ENCODE peak calls at places on chromosome 3, in six cellular contexts. F is left ventricle myocardium inferior, Z is psoas muscle, I is OCI-LY7, O is astrocyte of the spinal cord, T is HCT116. L is an unnamed sample.

GRCh38 chr3:115448856-115449255 is 174.5 kb upstream of the GAP43 start:
- DNase-seq in T (no peak), Z (no peak), I (no peak), F (no peak), O (no peak), L (no peak)

GRCh38 chr3:65955792-65956477 is 82.8 kb downstream of the MAGI1 start:
- DNase-seq in T (peak), F (no peak), O (peak), Z (no peak), I (no peak), L (no peak)

GRCh38 chr3:127814325-127814781 is 8.0 kb downstream of the MGLL start:
- DNase-seq in I (no peak), T (no peak), Z (no peak), O (no peak), F (no peak), L (no peak)

GRCh38 chr3:12229896-12230295 is 59.0 kb upstream of the PPARG start:
- DNase-seq in O (peak), T (no peak), F (no peak), I (no peak), Z (no peak), L (peak)

GRCh38 chr3:104642827-104643226 is 723.9 kb upstream of the ALCAM start:
- DNase-seq in T (no peak), I (no peak), Z (no peak), O (no peak), F (no peak), L (no peak)

GRCh38 chr3:183313331-183313730 is 60.3 kb downstream of the B3GNT5 start:
- DNase-seq in F (no peak), O (no peak), Z (no peak), T (no peak), I (no peak), L (no peak)

GRCh38 chr3:95438274-95438673 is 1375.4 kb downstream of the NSUN3 start:
- DNase-seq in F (no peak), T (no peak), Z (no peak), O (no peak), I (no peak), L (no peak)

GRCh38 chr3:143240921-143241320 is 121.3 kb downstream of the CHST2 start:
- DNase-seq in Z (no peak), O (no peak), T (no peak), F (no peak), I (no peak), L (no peak)

GRCh38 chr3:45950686-45951600 is 7.7 kb downstream of the CXCR6 start:
- DNase-seq in O (no peak), T (no peak), F (no peak), Z (no peak), I (no peak), L (no peak)

GRCh38 chr3:133124511-133124910 is 86.3 kb downstream of the TMEM108 start:
- DNase-seq in O (peak), Z (no peak), T (no peak), F (peak), I (no peak), L (no peak)

GRCh38 chr3:152719264-152719663 is 115.7 kb upstream of the P2RY1 start:
- DNase-seq in I (no peak), O (peak), T (no peak), F (no peak), Z (no peak), L (no peak)

GRCh38 chr3:175895731-175896130 is 1036.6 kb downstream of the NAALADL2 start:
- DNase-seq in I (no peak), F (no peak), Z (no peak), O (no peak), T (no peak), L (no peak)

GRCh38 chr3:120495809-120496208 is 45.0 kb upstream of the FSTL1 start:
- DNase-seq in T (no peak), O (no peak), F (no peak), Z (no peak), I (no peak), L (no peak)

GRCh38 chr3:74614133-74614967 is at the start of gene CNTN3:
- DNase-seq in F (peak), Z (peak), I (no peak), O (no peak), T (no peak), L (no peak)

GRCh38 chr3:3707858-3708768 is 91.1 kb upstream of the LRRN1 start:
- DNase-seq in Z (no peak), O (no peak), F (no peak), I (no peak), T (no peak), L (no peak)

GRCh38 chr3:11055496-11055895 is 62.9 kb downstream of the SLC6A1 start:
- DNase-seq in F (no peak), O (no peak), T (no peak), I (no peak), Z (no peak), L (no peak)

GRCh38 chr3:4994823-4995499 is 15.7 kb downstream of the BHLHE40 start:
- DNase-seq in I (no peak), Z (peak), F (peak), O (peak), T (peak), L (no peak)

GRCh38 chr3:183692436-183692835 is 5.2 kb upstream of the YEATS2 start:
- DNase-seq in O (no peak), I (no peak), F (no peak), T (no peak), Z (no peak), L (no peak)

GRCh38 chr3:14791343-14791945 is 27.3 kb upstream of the FGD5 start:
- DNase-seq in Z (peak), I (peak), T (peak), O (peak), F (peak), L (no peak)

GRCh38 chr3:72459588-72459987 is 388.7 kb downstream of the SHQ1 start:
- DNase-seq in T (no peak), I (no peak), F (no peak), Z (no peak), O (no peak), L (no peak)

GRCh38 chr3:55891106-55891505 is 404.0 kb upstream of the WNT5A start:
- DNase-seq in Z (no peak), I (no peak), T (no peak), O (no peak), F (no peak), L (no peak)

GRCh38 chr3:171566803-171567422 is 106.7 kb upstream of the TNIK start:
- DNase-seq in F (no peak), I (peak), O (peak), Z (no peak), T (peak), L (peak)

GRCh38 chr3:172332256-172333041 is 115.8 kb downstream of the GHSR start:
- DNase-seq in I (peak), T (no peak), Z (no peak), O (peak), F (peak), L (no peak)

GRCh38 chr3:64575211-64575844 is 112.5 kb downstream of the ADAMTS9 start:
- DNase-seq in Z (no peak), O (peak), T (peak), I (peak), F (no peak), L (no peak)

GRCh38 chr3:75295013-75295412 is 369.1 kb upstream of the FRG2C start:
- DNase-seq in F (no peak), T (no peak), O (no peak), Z (no peak), I (no peak), L (no peak)

GRCh38 chr3:96200897-96201296 is 613.5 kb upstream of the EPHA6 start:
- DNase-seq in Z (no peak), F (no peak), T (no peak), O (no peak), I (no peak), L (no peak)

GRCh38 chr3:10408680-10409079 is 87.8 kb upstream of the SEC13 start:
- DNase-seq in I (no peak), T (no peak), Z (no peak), F (no peak), O (no peak), L (no peak)

GRCh38 chr3:170483485-170484262 is 65.0 kb downstream of the CLDN11 start:
- DNase-seq in Z (no peak), T (no peak), I (no peak), O (no peak), F (no peak), L (no peak)

GRCh38 chr3:79543618-79544017 is 224.2 kb downstream of the ROBO1 start:
- DNase-seq in T (no peak), F (no peak), O (no peak), I (no peak), Z (no peak), L (no peak)

GRCh38 chr3:6799264-6799915 is 61.5 kb upstream of the GRM7 start:
- DNase-seq in I (peak), T (peak), F (no peak), O (peak), Z (no peak), L (peak)

GRCh38 chr3:61928020-61928419 is 366.6 kb downstream of the PTPRG start:
- DNase-seq in O (peak), F (no peak), I (no peak), T (no peak), Z (no peak), L (no peak)

GRCh38 chr3:171801738-171802600 is 8.3 kb downstream of the PLD1 start:
- DNase-seq in Z (no peak), I (no peak), F (no peak), T (no peak), O (peak), L (no peak)

GRCh38 chr3:40312661-40313226 is 3.2 kb downstream of the EIF1B start:
- DNase-seq in I (no peak), O (no peak), T (no peak), Z (no peak), F (no peak), L (no peak)

GRCh38 chr3:127015282-127016042 is 32.5 kb downstream of the PLXNA1 start:
- DNase-seq in I (no peak), T (no peak), O (no peak), Z (no peak), F (no peak), L (no peak)

GRCh38 chr3:17678116-17678741 is 64.2 kb downstream of the TBC1D5 start:
- DNase-seq in Z (no peak), T (no peak), O (peak), F (no peak), I (no peak), L (no peak)

GRCh38 chr3:86914651-86915050 is 76.3 kb downstream of the VGLL3 start:
- DNase-seq in Z (no peak), O (no peak), T (no peak), I (no peak), F (no peak), L (no peak)

GRCh38 chr3:72015463-72015862 is 230.5 kb upstream of the PROK2 start:
- DNase-seq in O (no peak), Z (no peak), T (no peak), F (no peak), I (no peak), L (no peak)

GRCh38 chr3:110955301-110955880 is 116.2 kb upstream of the NECTIN3 start:
- DNase-seq in F (no peak), I (no peak), T (no peak), O (peak), Z (no peak), L (no peak)

GRCh38 chr3:25527796-25528195 is 99.7 kb downstream of the RARB start:
- DNase-seq in F (no peak), O (peak), Z (no peak), T (no peak), I (no peak), L (no peak)

GRCh38 chr3:192409203-192409837 is 318.0 kb downstream of the FGF12 start:
- DNase-seq in Z (peak), I (no peak), F (peak), T (no peak), O (peak), L (no peak)

DNA sequence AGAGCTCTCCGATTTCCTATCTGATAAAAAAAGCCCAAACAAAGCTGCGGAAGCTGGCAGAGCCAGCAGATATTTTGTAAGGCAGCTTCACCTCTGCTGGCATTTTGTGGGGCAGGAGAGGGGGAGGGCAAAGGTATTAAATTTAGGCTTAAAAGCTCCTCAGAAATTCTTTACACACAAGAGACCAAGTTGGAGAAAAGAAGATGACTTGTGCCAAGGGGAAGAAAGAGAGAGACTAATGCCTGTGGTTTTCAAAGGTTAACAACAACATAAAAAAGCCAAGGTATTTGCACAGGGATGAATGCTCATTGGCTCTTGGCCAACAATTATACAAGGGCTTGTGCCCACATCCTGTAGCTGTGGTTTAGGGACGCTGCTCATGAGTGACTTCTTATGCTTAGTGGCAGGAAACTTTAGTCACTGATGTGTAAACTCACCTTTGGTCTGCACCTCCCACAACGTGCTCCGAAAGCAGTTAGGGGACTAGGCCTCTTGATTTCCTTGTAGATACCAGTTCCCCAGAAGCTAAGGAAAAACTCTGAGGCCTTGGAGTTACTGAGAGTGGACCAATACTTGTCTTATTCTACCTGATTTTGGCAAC is 152.9 kb downstream of the TPRG1 start:
- DNase-seq in I (peak), Z (peak), F (no peak), O (peak), T (peak), L (peak)
- H3K4me3 ChIP-seq in I (peak), Z (no peak), F (no peak), O (no peak), T (no peak), L (no peak)

GRCh38 chr3:31456373-31456772 is 76.4 kb upstream of the STT3B start:
- DNase-seq in Z (no peak), T (no peak), F (no peak), I (no peak), O (no peak), L (no peak)

GRCh38 chr3:31461441-31461840 is 71.3 kb upstream of the STT3B start:
- DNase-seq in Z (no peak), T (no peak), F (no peak), I (no peak), O (no peak), L (no peak)

GRCh38 chr3:31466016-31466415 is 66.7 kb upstream of the STT3B start:
- DNase-seq in Z (no peak), O (peak), I (no peak), F (no peak), T (no peak), L (no peak)

GRCh38 chr3:31466866-31467265 is 65.9 kb upstream of the STT3B start:
- DNase-seq in T (no peak), F (no peak), O (no peak), I (no peak), Z (no peak), L (no peak)

GRCh38 chr3:31462050-31462569 is 70.6 kb upstream of the STT3B start:
- DNase-seq in Z (no peak), T (no peak), O (no peak), I (peak), F (no peak), L (no peak)
- TF ChIP-seq CTCF in Z (no peak), T (no peak), O (no peak), I (peak), F (no peak), L (no peak)

DNA sequence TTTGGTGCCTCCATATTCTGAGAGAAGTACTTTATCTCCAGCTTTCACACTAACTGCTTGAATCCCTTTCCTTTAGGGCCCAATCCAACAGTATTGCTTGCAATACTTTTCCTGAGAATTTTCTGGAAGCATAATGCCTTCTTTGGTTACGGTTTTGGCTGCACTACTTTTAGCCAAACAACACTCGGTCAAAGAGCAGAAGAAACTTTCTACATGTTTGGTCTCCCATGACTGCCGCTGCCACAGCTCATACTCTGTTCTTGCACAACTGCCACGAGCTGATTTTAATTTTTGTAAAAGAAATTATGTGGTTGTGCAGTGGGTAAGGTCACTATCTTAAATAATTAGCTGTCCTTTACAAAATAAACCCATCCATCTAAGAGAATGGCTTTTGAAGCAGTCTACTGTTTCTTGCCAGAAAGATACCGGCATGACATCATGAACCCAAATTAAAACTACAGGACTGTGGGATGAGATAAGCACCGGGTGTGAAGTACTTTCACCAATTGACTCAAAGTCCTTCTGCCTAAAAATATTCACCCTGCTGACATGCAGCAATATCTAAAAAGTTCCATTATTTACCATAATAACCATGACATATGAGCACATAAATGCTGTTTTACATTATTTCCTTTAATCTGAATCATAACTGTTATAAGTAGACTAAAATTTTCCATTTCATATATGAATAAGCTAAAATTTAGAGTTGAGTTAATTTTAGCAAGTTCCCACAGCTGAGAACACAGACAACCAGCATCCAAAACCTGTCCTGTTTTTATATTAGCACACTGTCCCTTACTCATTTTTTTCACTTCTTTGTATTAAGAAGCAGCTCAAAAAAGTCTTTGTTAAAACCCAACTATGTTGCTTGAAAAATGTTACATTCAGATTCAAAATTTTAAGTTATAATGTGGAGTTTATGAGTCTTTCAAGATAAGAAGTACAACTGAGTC is 1154.3 kb downstream of the EPHA3 start:
- DNase-seq in Z (no peak), T (no peak), O (no peak), F (no peak), I (no peak), L (no peak)
- H3K4me3 ChIP-seq in Z (no peak), T (no peak), O (no peak), F (no peak), I (no peak), L (no peak)

GRCh38 chr3:50370594-50370993 is 11.3 kb upstream of the TMEM115 start:
- DNase-seq in I (peak), F (no peak), T (no peak), Z (no peak), O (no peak), L (no peak)
- TF ChIP-seq CTCF in I (peak), F (no peak), T (peak), Z (no peak), O (peak), L (peak)

DNA sequence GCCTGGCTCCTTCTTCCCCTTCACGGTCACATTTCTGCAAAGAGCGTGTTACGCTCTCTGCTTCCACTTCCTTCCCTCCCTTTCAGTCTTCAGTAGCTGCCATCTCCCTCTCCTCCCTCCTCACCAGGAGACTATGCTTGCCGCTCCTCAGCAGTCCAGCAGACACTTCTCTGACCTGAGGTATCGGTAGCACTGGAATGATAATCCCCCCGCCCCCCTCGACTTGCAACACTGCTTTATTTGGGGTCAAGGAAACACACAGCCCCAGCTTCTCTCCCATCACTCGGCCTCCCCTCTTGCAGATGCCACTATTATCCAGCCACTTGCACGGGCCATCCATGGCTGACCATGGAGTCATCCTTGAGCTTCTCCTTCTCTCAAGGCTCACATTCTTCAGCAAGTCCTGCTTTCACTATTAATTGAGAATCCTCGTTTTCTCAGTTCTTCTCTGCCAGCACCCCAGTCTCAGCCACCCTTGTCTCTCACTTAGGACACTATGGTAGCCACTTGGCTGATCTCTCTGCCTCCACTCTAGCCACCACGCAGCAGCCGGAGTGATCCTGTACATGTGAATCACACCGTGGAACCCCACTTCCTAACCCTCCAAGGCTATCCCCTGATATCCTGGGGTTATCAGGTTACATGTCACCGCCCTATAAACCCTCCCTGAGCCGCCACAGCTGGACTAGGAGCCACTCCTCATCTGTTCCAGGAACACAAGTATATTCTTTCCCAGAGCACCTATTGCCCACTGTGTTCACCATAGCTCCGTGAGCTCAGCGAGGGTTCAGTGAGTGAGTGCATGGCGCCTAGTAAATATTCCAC is 960 bp upstream of the PARP14 start:
- DNase-seq in Z (peak), I (peak), O (no peak), F (no peak), T (no peak), L (no peak)
- H3K4me3 ChIP-seq in Z (peak), I (peak), O (peak), F (peak), T (peak), L (no peak)

L was measured in LNCaP clone FGC.